ENCODE peak calls at places on chromosome 2, in nine cellular contexts. S is psoas muscle, I is HCT116, T is BE2C, R is pancreas, X is mammary epithelial cell, K is omental fat pad, E is dorsolateral prefrontal cortex, D is GM23338. U is an unnamed sample.

GRCh38 chr2:134218414-134218813 is 35.5 kb upstream of the MGAT5 start:
- DNase-seq in S (no peak), I (no peak), T (no peak), R (no peak), X (no peak), K (no peak), E (no peak), D (no peak), U (no peak)

GRCh38 chr2:187890690-187891089 is 336.5 kb upstream of the TFPI start:
- DNase-seq in S (no peak), I (no peak), T (no peak), R (no peak), X (peak), K (no peak), E (no peak), D (peak), U (peak)

GRCh38 chr2:239000089-239000488 is 152.2 kb downstream of the TWIST2 start:
- DNase-seq in S (no peak), I (no peak), T (no peak), R (no peak), X (no peak), K (no peak), E (no peak), D (no peak), U (no peak)

GRCh38 chr2:95042472-95043271 is 17.2 kb downstream of the MAL start:
- DNase-seq in S (no peak), I (no peak), T (no peak), R (no peak), X (no peak), K (no peak), E (no peak), D (no peak), U (no peak)

GRCh38 chr2:129004940-129005490 is 686.3 kb upstream of the HS6ST1 start:
- DNase-seq in S (no peak), I (no peak), T (no peak), R (no peak), X (no peak), K (no peak), E (no peak), D (no peak), U (no peak)

GRCh38 chr2:97871096-97871780 is 124.5 kb downstream of the TMEM131 start:
- DNase-seq in S (no peak), I (peak), T (no peak), R (no peak), X (peak), K (no peak), E (no peak), D (no peak), U (no peak)

GRCh38 chr2:124804014-124804940 is 779.2 kb downstream of the CNTNAP5 start:
- DNase-seq in S (no peak), I (peak), T (peak), R (no peak), X (peak), K (no peak), E (no peak), D (peak), U (peak)

GRCh38 chr2:71505086-71505769 is 51.9 kb downstream of the DYSF start:
- DNase-seq in S (peak), I (no peak), T (peak), R (no peak), X (no peak), K (no peak), E (no peak), D (no peak), U (no peak)

GRCh38 chr2:138676654-138677053 is 103.5 kb downstream of the NXPH2 start:
- DNase-seq in S (no peak), I (no peak), T (no peak), R (no peak), X (peak), K (no peak), E (no peak), D (no peak), U (no peak)

GRCh38 chr2:43059183-43059897 is 167.1 kb downstream of the ZFP36L2 start:
- DNase-seq in S (peak), I (no peak), T (peak), R (peak), X (peak), K (no peak), E (peak), D (no peak), U (no peak)

GRCh38 chr2:18169121-18169786 is 290.8 kb downstream of the KCNS3 start:
- DNase-seq in S (no peak), I (no peak), T (no peak), R (no peak), X (no peak), K (no peak), E (no peak), D (peak), U (no peak)

GRCh38 chr2:101047075-101047766 is 45.1 kb downstream of the RPL31 start:
- DNase-seq in S (no peak), I (peak), T (no peak), R (no peak), X (peak), K (no peak), E (no peak), D (no peak), U (no peak)

GRCh38 chr2:152638590-152638989 is 78.7 kb downstream of the PRPF40A start:
- DNase-seq in S (no peak), I (no peak), T (no peak), R (no peak), X (no peak), K (no peak), E (no peak), D (no peak), U (no peak)

GRCh38 chr2:216505133-216506106 is 6.8 kb downstream of the RPL37A start:
- DNase-seq in S (no peak), I (no peak), T (no peak), R (no peak), X (no peak), K (no peak), E (no peak), D (no peak), U (no peak)

GRCh38 chr2:109234355-109234754 is 105.3 kb downstream of the SH3RF3 start:
- DNase-seq in S (no peak), I (no peak), T (no peak), R (no peak), X (no peak), K (no peak), E (no peak), D (no peak), U (no peak)

GRCh38 chr2:121897335-121897970 is 142.0 kb downstream of the TSN start:
- DNase-seq in S (no peak), I (peak), T (peak), R (no peak), X (peak), K (no peak), E (no peak), D (peak), U (peak)

GRCh38 chr2:25362564-25363145 is 20.9 kb upstream of the DNMT3A start:
- DNase-seq in S (peak), I (no peak), T (no peak), R (no peak), X (no peak), K (no peak), E (no peak), D (peak), U (no peak)

GRCh38 chr2:241818229-241818942 is 9.4 kb downstream of the NEU4 start:
- DNase-seq in S (no peak), I (no peak), T (no peak), R (peak), X (no peak), K (no peak), E (peak), D (no peak), U (no peak)

GRCh38 chr2:75403991-75404428 is 156.7 kb downstream of the EVA1A start:
- DNase-seq in S (no peak), I (peak), T (no peak), R (no peak), X (peak), K (no peak), E (no peak), D (peak), U (peak)

GRCh38 chr2:210617732-210618330 is 61.4 kb downstream of the CPS1 start:
- DNase-seq in S (no peak), I (peak), T (peak), R (no peak), X (peak), K (no peak), E (no peak), D (peak), U (peak)

GRCh38 chr2:26268184-26268583 is 23.4 kb downstream of the HADHB start:
- DNase-seq in S (no peak), I (no peak), T (no peak), R (no peak), X (no peak), K (no peak), E (no peak), D (no peak), U (no peak)

GRCh38 chr2:26175716-26176615 is 3.1 kb downstream of the GAREM2 start:
- DNase-seq in S (no peak), I (no peak), T (peak), R (peak), X (no peak), K (no peak), E (no peak), D (no peak), U (no peak)

GRCh38 chr2:57516740-57517340 is 529.8 kb upstream of the VRK2 start:
- DNase-seq in S (no peak), I (peak), T (no peak), R (no peak), X (peak), K (no peak), E (no peak), D (peak), U (no peak)

GRCh38 chr2:217916504-217917254 is 86.1 kb downstream of the TNS1 start:
- DNase-seq in S (peak), I (no peak), T (no peak), R (peak), X (no peak), K (no peak), E (no peak), D (no peak), U (no peak)

DNA sequence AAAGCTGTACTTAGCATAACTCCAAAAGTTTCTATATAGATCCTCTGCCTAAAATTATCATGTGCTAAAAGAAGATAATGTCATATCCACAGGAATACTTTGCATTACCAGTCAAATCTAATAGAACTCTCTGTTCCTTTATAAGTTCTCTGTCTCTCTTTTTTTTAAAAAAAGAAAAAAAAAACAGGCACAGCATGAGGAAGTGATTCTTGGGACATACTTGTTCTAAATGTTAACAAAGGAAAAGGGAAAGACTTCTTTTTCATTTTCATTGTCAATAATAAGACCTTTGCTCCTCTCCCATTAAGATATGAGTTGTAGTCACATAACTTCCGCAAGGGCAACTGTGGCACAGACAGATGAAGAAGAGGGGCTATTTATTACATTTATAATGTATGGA is 4.7 kb downstream of the CD302 start:
- DNase-seq in S (no peak), I (no peak), T (no peak), R (no peak), X (no peak), K (no peak), E (no peak), D (no peak), U (no peak)
- TF ChIP-seq CTCF in S (no peak), I (no peak), T (no peak), R (no peak), X (no peak), K (no peak), E (no peak), D (no peak), U (no peak)

GRCh38 chr2:96113367-96113677 is 3.0 kb downstream of the ADRA2B start:
- DNase-seq in S (no peak), I (no peak), T (no peak), R (peak), X (no peak), K (no peak), E (no peak), D (peak), U (no peak)

GRCh38 chr2:96114903-96115581 is 1.3 kb downstream of the ADRA2B start:
- DNase-seq in S (no peak), I (no peak), T (no peak), R (peak), X (no peak), K (no peak), E (no peak), D (no peak), U (no peak)

GRCh38 chr2:96115631-96116423 is 544 bp downstream of the ADRA2B start:
- DNase-seq in S (no peak), I (no peak), T (no peak), R (peak), X (no peak), K (no peak), E (no peak), D (peak), U (no peak)

GRCh38 chr2:96113951-96114350 is 2.4 kb downstream of the ADRA2B start:
- DNase-seq in S (no peak), I (no peak), T (no peak), R (no peak), X (no peak), K (no peak), E (no peak), D (no peak), U (no peak)

DNA sequence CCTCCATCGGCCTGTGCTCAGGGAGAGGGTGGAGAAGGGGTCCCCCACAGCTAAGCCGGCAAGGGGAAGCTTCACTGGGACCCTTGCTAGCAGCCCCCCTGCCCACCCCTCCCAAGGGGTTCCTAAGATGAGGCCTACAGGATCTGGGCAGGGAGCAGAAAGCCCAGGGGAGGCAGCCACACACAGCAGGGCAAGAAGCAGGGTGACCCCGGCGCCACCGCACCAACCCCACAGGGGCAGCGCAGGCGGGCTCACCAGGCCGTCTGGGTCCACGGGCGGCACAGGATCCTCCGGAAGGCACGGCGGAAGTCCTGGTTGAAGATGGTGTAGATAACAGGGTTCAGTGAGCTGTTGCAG is 1.8 kb downstream of the ADRA2B start:
- DNase-seq in S (no peak), I (no peak), T (no peak), R (peak), X (no peak), K (no peak), E (no peak), D (no peak), U (no peak)
- TF ChIP-seq CTCF in S (no peak), I (no peak), T (no peak), R (no peak), X (no peak), K (no peak), E (no peak), D (no peak), U (no peak)

DNA sequence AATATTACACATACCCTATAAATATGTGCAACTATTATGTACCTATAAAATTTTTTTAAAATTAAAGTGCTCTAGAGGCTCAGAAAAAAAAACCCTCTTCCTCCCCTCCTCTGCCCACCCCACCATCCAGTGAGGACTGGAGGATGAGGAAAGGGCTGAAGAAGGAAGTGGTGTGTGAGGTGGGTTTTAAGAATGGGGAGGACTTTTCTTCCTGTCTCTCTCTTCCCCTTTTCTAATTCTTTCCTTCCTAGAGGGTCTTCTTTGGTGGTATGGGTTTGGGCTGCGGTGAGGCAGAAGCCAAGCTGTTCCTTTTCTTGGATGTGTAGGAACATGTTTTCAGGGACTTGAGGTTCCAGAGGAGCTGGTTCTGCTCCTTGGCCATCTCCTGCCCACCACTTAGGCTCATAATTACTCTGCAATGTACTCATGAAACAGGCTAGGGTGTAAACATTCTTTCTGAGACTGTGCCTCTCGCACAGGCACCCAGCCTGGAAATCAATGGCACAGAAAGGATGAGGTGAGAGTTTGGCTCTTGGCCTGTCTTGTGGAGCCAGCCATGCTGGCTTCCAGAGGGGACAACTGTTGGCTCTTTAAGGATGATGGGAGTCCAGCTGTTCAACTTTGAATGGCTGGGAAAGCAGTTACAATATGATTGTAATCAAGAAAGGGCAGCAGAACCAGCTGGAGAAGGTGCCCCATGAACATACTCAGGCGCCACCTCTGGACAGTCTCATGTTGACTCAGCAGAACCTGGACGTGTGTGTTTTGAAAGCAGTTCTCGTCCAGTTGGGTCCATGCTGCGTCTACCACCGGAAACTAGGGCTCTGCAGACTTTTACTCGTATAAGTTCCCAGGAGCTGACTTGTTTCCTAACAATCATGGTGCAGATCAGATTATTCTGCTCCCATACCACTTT is 38.3 kb downstream of the IL1RL2 start:
- DNase-seq in S (no peak), I (no peak), T (no peak), R (no peak), X (peak), K (no peak), E (no peak), D (no peak), U (no peak)
- TF ChIP-seq CTCF in S (no peak), I (no peak), T (no peak), R (no peak), X (no peak), K (no peak), E (no peak), D (no peak), U (no peak)

GRCh38 chr2:240561325-240561971 is 1.3 kb downstream of the DUSP28 start:
- DNase-seq in S (no peak), I (no peak), T (no peak), R (no peak), X (peak), K (no peak), E (no peak), D (no peak), U (no peak)

GRCh38 chr2:240558229-240558885 is 569 bp upstream of the ANKMY1 start:
- DNase-seq in S (peak), I (no peak), T (no peak), R (no peak), X (no peak), K (no peak), E (no peak), D (peak), U (peak)

GRCh38 chr2:240559271-240559670 is 886 bp upstream of the DUSP28 start:
- DNase-seq in S (no peak), I (no peak), T (no peak), R (no peak), X (no peak), K (no peak), E (no peak), D (no peak), U (no peak)

GRCh38 chr2:240560084-240560479 is at the start of gene DUSP28:
- DNase-seq in S (peak), I (peak), T (peak), R (peak), X (peak), K (peak), E (peak), D (peak), U (peak)

GRCh38 chr2:240560480-240561324 is 545 bp downstream of the DUSP28 start:
- DNase-seq in S (peak), I (peak), T (peak), R (peak), X (peak), K (peak), E (peak), D (peak), U (peak)
- TF ChIP-seq CTCF in S (peak), I (no peak), T (peak), R (no peak), X (peak), K (no peak), E (peak), D (no peak), U (no peak)

GRCh38 chr2:7026740-7027139 is 109.5 kb downstream of the RNF144A start:
- DNase-seq in S (no peak), I (no peak), T (no peak), R (no peak), X (no peak), K (no peak), E (no peak), D (no peak), U (peak)
- TF ChIP-seq CTCF in S (no peak), I (no peak), T (no peak), R (no peak), X (no peak), K (no peak), E (no peak), D (no peak), U (no peak)

GRCh38 chr2:149740490-149740889 is 152.9 kb upstream of the MMADHC start:
- DNase-seq in S (no peak), I (no peak), T (no peak), R (no peak), X (no peak), K (no peak), E (no peak), D (no peak), U (no peak)

GRCh38 chr2:149745396-149745925 is 157.9 kb upstream of the MMADHC start:
- DNase-seq in S (no peak), I (no peak), T (no peak), R (no peak), X (no peak), K (no peak), E (no peak), D (no peak), U (no peak)

GRCh38 chr2:149744845-149745244 is 157.3 kb upstream of the MMADHC start:
- DNase-seq in S (no peak), I (no peak), T (no peak), R (no peak), X (no peak), K (no peak), E (no peak), D (no peak), U (no peak)

GRCh38 chr2:149741646-149742045 is 154.1 kb upstream of the MMADHC start:
- DNase-seq in S (no peak), I (no peak), T (no peak), R (no peak), X (peak), K (no peak), E (no peak), D (no peak), U (no peak)

DNA sequence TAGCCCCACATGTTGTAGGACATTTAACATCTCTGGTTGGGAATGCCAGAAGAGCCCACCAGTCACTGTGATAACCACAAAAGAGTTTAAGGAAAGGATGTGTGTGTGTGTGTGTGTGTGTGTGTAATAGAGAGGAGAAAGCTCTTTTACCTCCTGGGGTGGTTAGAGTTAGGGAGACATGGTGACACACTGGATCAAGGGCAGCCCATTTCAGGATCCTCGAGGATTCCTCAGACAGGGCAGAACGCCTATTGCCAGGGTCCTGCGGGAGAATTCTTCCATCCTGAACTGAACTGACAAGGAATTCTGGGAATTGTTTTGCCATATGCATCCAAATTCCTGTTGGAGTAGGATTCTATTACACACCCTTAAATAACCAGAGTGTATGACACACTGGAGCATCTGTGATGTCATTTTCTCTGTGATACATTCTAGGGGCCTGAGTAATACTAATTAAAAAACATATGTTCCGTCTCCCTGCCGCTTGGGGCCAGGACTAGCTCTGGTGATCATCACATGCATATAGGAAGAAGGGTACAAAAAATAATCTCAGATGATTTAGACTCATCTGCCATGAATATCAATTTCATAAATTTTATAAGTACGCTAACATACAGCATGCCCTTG is 156.4 kb upstream of the MMADHC start:
- DNase-seq in S (no peak), I (no peak), T (peak), R (no peak), X (peak), K (no peak), E (no peak), D (no peak), U (no peak)
- TF ChIP-seq CTCF in S (no peak), I (no peak), T (no peak), R (no peak), X (peak), K (no peak), E (no peak), D (no peak), U (no peak)

GRCh38 chr2:108010912-108011591 is 24.7 kb downstream of the SLC5A7 start:
- DNase-seq in S (no peak), I (no peak), T (no peak), R (no peak), X (no peak), K (no peak), E (no peak), D (no peak), U (no peak)
- TF ChIP-seq CTCF in S (no peak), I (no peak), T (no peak), R (no peak), X (no peak), K (no peak), E (no peak), D (no peak), U (no peak)

U was measured in endothelial cell.